ENCODE peak calls at places on chromosome 11, in five cellular contexts. G is GM23248, H is PC-3, E is neural progenitor cell, L is MM.1S. J is an unnamed sample.
A peak's percentile ranks its signal among the peaks of the same experiment; 100 is the strongest.

GRCh38 chr11:66317322-66317765 is 500 bp upstream of the CD248 start:
- DNase-seq in E (no peak), L (no peak), G (peak; percentile 83), H (no peak), J (peak; percentile 61)

GRCh38 chr11:59266491-59266890 is 53.8 kb upstream of the MPEG1 start:
- DNase-seq in E (no peak), L (no peak), H (no peak), G (no peak), J (no peak)

GRCh38 chr11:69321877-69322350 is 28.0 kb downstream of the MYEOV start:
- DNase-seq in E (no peak), L (no peak), H (peak; percentile 98), G (peak; percentile 99), J (no peak)

GRCh38 chr11:48111941-48112340 is 104.7 kb upstream of the OR4B1 start:
- DNase-seq in H (no peak), L (no peak), G (no peak), E (no peak), J (no peak)

GRCh38 chr11:86418929-86419328 is 44.2 kb downstream of the CCDC81 start:
- DNase-seq in L (no peak), H (peak; percentile 3), E (peak; percentile 29), G (peak; percentile 33), J (no peak)

GRCh38 chr11:78510025-78510596 is 64.6 kb downstream of the NARS2 start:
- DNase-seq in L (no peak), E (no peak), G (no peak), H (no peak), J (no peak)

GRCh38 chr11:117836077-117836960 is 11.8 kb upstream of the FXYD2 start:
- DNase-seq in L (no peak), G (no peak), H (no peak), E (no peak), J (no peak)

GRCh38 chr11:132024587-132025295 is 654.3 kb downstream of the NTM start:
- DNase-seq in H (peak; percentile 84), L (no peak), G (peak; percentile 83), E (no peak), J (no peak)

GRCh38 chr11:65204646-65205601 is 23.2 kb downstream of the CAPN1 start:
- DNase-seq in G (peak; percentile 40), H (peak; percentile 59), E (peak; percentile 91), L (no peak), J (peak; percentile 58)

GRCh38 chr11:63838150-63838681 is 694 bp upstream of the MARK2 start:
- DNase-seq in G (no peak), L (no peak), E (no peak), H (no peak), J (no peak)

GRCh38 chr11:74085542-74085892 is 76.6 kb upstream of the UCP3 start:
- DNase-seq in E (no peak), L (no peak), H (peak; percentile 21), G (peak; percentile 22), J (no peak)

GRCh38 chr11:86132667-86133310 is 63.9 kb upstream of the PICALM start:
- DNase-seq in G (no peak), H (no peak), E (no peak), L (no peak), J (no peak)

DNA sequence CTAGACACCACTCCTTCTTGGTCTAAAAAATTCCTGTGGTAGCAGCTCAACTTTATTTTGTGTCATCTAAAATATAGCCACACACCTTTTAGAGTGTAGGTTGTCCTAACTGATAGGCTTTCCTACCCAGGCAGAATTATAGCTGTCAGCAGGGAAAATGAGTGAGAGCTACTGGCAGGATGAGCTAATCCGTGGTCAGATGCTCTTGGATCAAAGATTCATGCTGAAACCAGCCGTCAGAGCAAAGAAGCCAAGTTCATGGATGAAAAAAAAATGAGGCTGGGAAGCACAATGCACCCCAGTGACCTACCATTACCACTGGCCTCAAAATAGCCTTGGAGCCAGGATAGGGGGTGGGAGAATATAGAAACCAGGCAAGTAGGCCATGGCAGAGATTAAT is 113.1 kb upstream of the BLID start:
- DNase-seq in G (peak; percentile 77), L (no peak), E (no peak), H (no peak), J (no peak)
- H2AFZ ChIP-seq in G (no peak overlapping the region), L (no peak overlapping the region), E (peak overlapping the region; percentile 76), H (no peak overlapping the region), J (peak overlapping the region; percentile 26)

GRCh38 chr11:6315811-6316425 is 4.4 kb downstream of the CAVIN3 start:
- DNase-seq in G (peak; percentile 86), E (peak; percentile 90), L (peak; percentile 57), H (peak; percentile 64), J (peak; percentile 85)
- TF ChIP-seq EZH2phosphoT487 in G (no peak), E (no peak), L (no peak), H (no peak), J (no peak)

DNA sequence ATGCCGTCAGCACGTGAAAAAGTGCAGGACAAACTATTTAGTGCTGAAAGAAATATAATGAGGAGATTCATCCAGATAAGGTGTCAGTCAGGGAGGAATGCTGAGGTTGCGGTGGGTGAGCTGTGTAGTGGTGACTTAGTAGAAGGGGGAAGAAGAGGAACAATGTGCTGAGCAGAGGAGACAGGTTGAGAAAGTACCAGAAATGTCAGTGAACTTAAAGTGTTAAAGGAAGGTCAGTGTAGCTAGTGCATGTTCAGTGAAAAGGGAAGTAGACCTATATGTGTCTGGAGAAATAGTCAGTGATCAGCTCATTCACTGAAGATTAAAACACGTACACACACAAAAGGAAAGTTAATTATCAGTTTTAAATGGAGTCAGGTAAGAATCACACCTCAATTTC is 237.6 kb upstream of the CCDC179 start:
- DNase-seq in E (no peak), H (no peak), G (no peak), L (no peak), J (no peak)
- H4K20me1 ChIP-seq in E (no peaks in the 10 kb centered on the region), H (no peaks in the 10 kb centered on the region), G (no peaks in the 10 kb centered on the region), L (no peaks in the 10 kb centered on the region), J (no peaks in the 10 kb centered on the region)

GRCh38 chr11:67318239-67318555 is 14.9 kb downstream of the SSH3 start:
- DNase-seq in G (peak; percentile 9), H (peak; percentile 33), E (no peak), L (no peak), J (no peak)
- H2AFZ ChIP-seq in G (peak overlapping the region; percentile 79), H (peak overlapping the region; percentile 84), E (peak overlapping the region; percentile 55), L (peak overlapping the region; percentile 86), J (peak overlapping the region; percentile 86)

GRCh38 chr11:120834686-120835225 is 189.1 kb upstream of the TBCEL start:
- DNase-seq in H (no peak), E (peak; percentile 41), G (no peak), L (no peak), J (no peak)

GRCh38 chr11:120832609-120833221 is 191.2 kb upstream of the TBCEL start:
- DNase-seq in G (no peak), E (peak; percentile 68), H (no peak), L (no peak), J (peak; percentile 30)

GRCh38 chr11:120839846-120840402 is 184.0 kb upstream of the TBCEL start:
- DNase-seq in G (no peak), L (no peak), H (no peak), E (no peak), J (no peak)

GRCh38 chr11:120839201-120839600 is 184.7 kb upstream of the TBCEL start:
- DNase-seq in G (no peak), E (no peak), L (no peak), H (no peak), J (no peak)

GRCh38 chr11:120835601-120836228 is 188.2 kb upstream of the TBCEL start:
- DNase-seq in H (peak; percentile 31), G (peak; percentile 23), E (no peak), L (no peak), J (peak; percentile 49)
- TF ChIP-seq EZH2phosphoT487 in H (no peak), G (no peak), E (no peak), L (no peak), J (no peak)

DNA sequence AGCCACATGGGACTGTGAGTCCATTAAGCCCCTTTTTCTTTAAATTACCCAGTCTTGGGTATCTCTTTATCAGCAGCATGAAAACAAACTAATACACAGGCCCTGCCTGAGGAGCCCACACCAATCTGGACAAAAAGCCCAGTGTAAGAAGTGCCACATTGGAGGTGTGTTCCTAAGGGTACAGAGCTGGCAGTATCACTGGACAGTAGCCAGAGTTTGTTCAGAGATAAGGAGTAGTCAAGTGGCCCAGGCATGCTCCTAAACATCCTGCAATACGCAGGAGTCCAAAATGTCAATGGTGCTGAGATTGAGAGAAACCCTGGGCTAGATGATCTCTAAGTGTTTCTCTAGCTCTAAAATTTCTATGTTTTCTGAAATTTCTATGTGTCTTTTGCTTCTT is 27.0 kb upstream of the POGLUT3 start:
- DNase-seq in H (no peak), E (no peak), L (no peak), G (no peak), J (no peak)
- H4K20me1 ChIP-seq in H (no peaks in the 10 kb centered on the region), E (no peaks in the 10 kb centered on the region), L (no peaks in the 10 kb centered on the region), G (no peaks in the 10 kb centered on the region), J (no peaks in the 10 kb centered on the region)

DNA sequence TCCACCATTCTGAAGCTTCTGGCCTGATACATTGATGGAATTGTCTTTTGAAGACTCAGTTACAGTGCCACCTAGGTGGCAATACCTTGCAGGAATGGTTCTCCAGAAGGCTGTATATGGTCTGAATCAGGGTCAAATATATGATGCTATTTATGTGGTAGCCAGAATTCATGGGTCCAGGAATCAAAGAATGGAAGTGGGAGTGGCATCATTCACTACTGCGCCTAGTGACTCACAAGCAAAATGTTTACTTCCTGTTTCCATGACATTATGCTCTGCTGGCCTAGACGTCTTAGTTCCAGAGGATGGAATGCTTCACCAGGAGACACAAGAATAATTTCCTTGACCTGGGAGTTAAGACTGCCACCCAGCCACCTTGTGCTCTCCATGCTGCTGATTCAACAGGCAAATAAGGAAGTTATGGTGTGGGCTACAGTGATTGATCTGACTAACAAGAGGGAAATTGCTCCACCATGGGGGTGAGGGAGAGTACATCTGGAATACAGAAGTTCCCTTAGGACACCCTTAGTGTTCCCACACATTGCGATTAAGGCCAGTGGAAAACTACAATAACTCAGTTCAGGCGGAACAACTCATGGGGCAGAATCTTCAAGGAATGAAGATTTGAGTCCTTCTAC is 491.8 kb downstream of the ETS1 start:
- DNase-seq in L (no peak), G (peak; percentile 83), E (no peak), H (peak; percentile 88), J (no peak)
- H2AFZ ChIP-seq in L (no peak overlapping the region), G (no peak overlapping the region), E (no peak overlapping the region), H (no peak overlapping the region), J (no peak overlapping the region)

GRCh38 chr11:81870815-81871214 is 862.8 kb downstream of the FAM181B start:
- DNase-seq in H (no peak), G (no peak), E (no peak), L (no peak), J (no peak)
- TF ChIP-seq EZH2phosphoT487 in H (no peak), G (no peak), E (no peak), L (no peak), J (no peak)

DNA sequence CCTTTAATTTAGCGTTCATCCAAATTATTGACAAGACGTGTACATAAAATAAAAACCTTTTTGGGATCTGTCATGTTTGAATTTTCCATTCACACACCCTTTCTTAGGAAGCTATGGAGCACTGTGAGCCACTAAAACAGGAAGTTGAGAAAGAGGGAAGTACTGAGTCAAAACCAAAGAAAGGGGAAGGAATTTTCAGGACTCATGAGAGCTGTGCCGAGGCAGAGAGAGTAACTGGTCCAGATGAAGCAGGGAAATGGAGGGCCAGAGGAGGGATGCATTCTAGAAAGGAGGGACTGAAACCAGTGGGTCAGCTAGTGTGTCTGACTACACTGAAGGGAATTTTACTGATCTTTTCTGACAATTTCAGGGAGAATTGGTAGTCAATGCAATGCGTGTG is 24.9 kb downstream of the APLP2 start:
- DNase-seq in G (no peak), H (no peak), E (no peak), L (no peak), J (no peak)
- H4K20me1 ChIP-seq in G (peaks cover 34% of the 10 kb centered on the region), H (peaks cover 24% of the 10 kb centered on the region), E (peaks cover 45% of the 10 kb centered on the region), L (no peaks in the 10 kb centered on the region), J (peaks cover 53% of the 10 kb centered on the region)